ENCODE peak calls at places on chromosomes 16 and 17, in six cellular contexts. One of them, this sample, is unnamed.

GRCh38 chr17:18280766-18281165 is 20.3 kb downstream of the MIEF2 start:
- DNase-seq in WTC11: no peak
- DNase-seq in Calu3: no peak
- DNase-seq in cerebellum: no peak
- DNase-seq in brain microvascular endothelial cell: no peak
- DNase-seq in AML-193: no peak
- DNase-seq in this sample: no peak

GRCh38 chr17:74305865-74306654 is 20.0 kb upstream of the KIF19 start:
- DNase-seq in AML-193: no peak
- DNase-seq in cerebellum: no peak
- DNase-seq in Calu3: no peak
- DNase-seq in brain microvascular endothelial cell: no peak
- DNase-seq in WTC11: no peak
- DNase-seq in this sample: no peak

GRCh38 chr16:86970726-86971125 is 346.5 kb downstream of the C16orf95 start:
- DNase-seq in brain microvascular endothelial cell: no peak
- DNase-seq in cerebellum: no peak
- DNase-seq in WTC11: no peak
- DNase-seq in Calu3: no peak
- DNase-seq in AML-193: no peak
- DNase-seq in this sample: no peak

GRCh38 chr16:57670206-57670605 is 2.1 kb downstream of the ADGRG3 start:
- DNase-seq in Calu3: no peak
- DNase-seq in WTC11: no peak
- DNase-seq in brain microvascular endothelial cell: no peak
- DNase-seq in AML-193: no peak
- DNase-seq in cerebellum: no peak
- DNase-seq in this sample: no peak

GRCh38 chr16:62036807-62037135 is 533 bp upstream of the CDH8 start:
- DNase-seq in WTC11: peak; percentile 22
- DNase-seq in AML-193: no peak
- DNase-seq in Calu3: no peak
- DNase-seq in brain microvascular endothelial cell: no peak
- DNase-seq in cerebellum: no peak
- DNase-seq in this sample: no peak

GRCh38 chr17:75428775-75429469 is 23.4 kb upstream of the GRB2 start:
- DNase-seq in WTC11: no peak
- DNase-seq in cerebellum: no peak
- DNase-seq in Calu3: peak; percentile 47
- DNase-seq in AML-193: no peak
- DNase-seq in brain microvascular endothelial cell: peak; percentile 92
- DNase-seq in this sample: peak; percentile 67

GRCh38 chr17:48294989-48295892 is 134.8 kb downstream of the SKAP1 start:
- DNase-seq in AML-193: peak; percentile 79
- DNase-seq in brain microvascular endothelial cell: no peak
- DNase-seq in Calu3: no peak
- DNase-seq in cerebellum: no peak
- DNase-seq in WTC11: no peak
- DNase-seq in this sample: no peak

GRCh38 chr17:45168991-45169752 is 7.5 kb downstream of the HEXIM2 start:
- DNase-seq in brain microvascular endothelial cell: no peak
- DNase-seq in Calu3: no peak
- DNase-seq in AML-193: no peak
- DNase-seq in WTC11: peak; percentile 30
- DNase-seq in cerebellum: no peak
- DNase-seq in this sample: no peak

GRCh38 chr17:42669705-42670198 is 7.0 kb downstream of the PLEKHH3 start:
- DNase-seq in AML-193: no peak
- DNase-seq in Calu3: no peak
- DNase-seq in cerebellum: no peak
- DNase-seq in brain microvascular endothelial cell: no peak
- DNase-seq in WTC11: peak; percentile 52
- DNase-seq in this sample: no peak

GRCh38 chr17:55734128-55734781 is 11.6 kb upstream of the TMEM100 start:
- DNase-seq in Calu3: no peak
- DNase-seq in cerebellum: no peak
- DNase-seq in WTC11: peak; percentile 33
- DNase-seq in AML-193: no peak
- DNase-seq in brain microvascular endothelial cell: no peak
- DNase-seq in this sample: no peak

GRCh38 chr17:31726980-31727427 is 132.0 kb downstream of the COPRS start:
- DNase-seq in AML-193: no peak
- DNase-seq in WTC11: no peak
- DNase-seq in brain microvascular endothelial cell: no peak
- DNase-seq in Calu3: no peak
- DNase-seq in cerebellum: no peak
- DNase-seq in this sample: no peak

GRCh38 chr17:59342681-59343127 is 11.2 kb downstream of the YPEL2 start:
- DNase-seq in WTC11: no peak
- DNase-seq in cerebellum: no peak
- DNase-seq in Calu3: no peak
- DNase-seq in brain microvascular endothelial cell: no peak
- DNase-seq in AML-193: no peak
- DNase-seq in this sample: no peak

GRCh38 chr16:64094992-64095579 is 1026.8 kb downstream of the CDH11 start:
- DNase-seq in Calu3: no peak
- DNase-seq in AML-193: no peak
- DNase-seq in WTC11: no peak
- DNase-seq in cerebellum: no peak
- DNase-seq in brain microvascular endothelial cell: peak; percentile 15
- DNase-seq in this sample: no peak

GRCh38 chr17:18026408-18026776 is 12.6 kb downstream of the ATPAF2 start:
- DNase-seq in WTC11: no peak
- DNase-seq in cerebellum: no peak
- DNase-seq in Calu3: no peak
- DNase-seq in brain microvascular endothelial cell: peak; percentile 49
- DNase-seq in AML-193: no peak
- DNase-seq in this sample: no peak

GRCh38 chr16:28317040-28317880 is 24.9 kb downstream of the SBK1 start:
- DNase-seq in brain microvascular endothelial cell: peak; percentile 16
- DNase-seq in AML-193: peak; percentile 25
- DNase-seq in cerebellum: peak; percentile 64
- DNase-seq in Calu3: peak; percentile 80
- DNase-seq in WTC11: peak; percentile 84
- DNase-seq in this sample: peak; percentile 42

GRCh38 chr16:68737730-68738590 is 868 bp downstream of the CDH1 start:
- DNase-seq in AML-193: no peak
- DNase-seq in Calu3: peak; percentile 84
- DNase-seq in brain microvascular endothelial cell: no peak
- DNase-seq in WTC11: peak; percentile 64
- DNase-seq in cerebellum: no peak
- DNase-seq in this sample: no peak

GRCh38 chr16:19766554-19766884 is 48.4 kb downstream of the IQCK start:
- DNase-seq in Calu3: no peak
- DNase-seq in WTC11: no peak
- DNase-seq in AML-193: no peak
- DNase-seq in brain microvascular endothelial cell: no peak
- DNase-seq in cerebellum: no peak
- DNase-seq in this sample: no peak